ENCODE peak calls at places on chromosomes 7 and 10, in seven cellular contexts. H, Y, W, B, R, E and D are unnamed samples.

GRCh38 chr7:48004598-48004997 is 24.3 kb downstream of the SUN3 start:
- DNase-seq in H (no peak), Y (no peak), W (no peak), B (no peak), R (no peak), E (no peak), D (no peak)

GRCh38 chr10:31664803-31665202 is 263.8 kb downstream of the ARHGAP12 start:
- DNase-seq in H (no peak), Y (no peak), W (no peak), B (no peak), R (no peak), E (no peak), D (no peak)

GRCh38 chr10:70656489-70656888 is 15.8 kb upstream of the ADAMTS14 start:
- DNase-seq in H (no peak), Y (peak; percentile 95), W (no peak), B (no peak), R (no peak), E (peak; percentile 98), D (no peak)

GRCh38 chr7:48083114-48083830 is 5.8 kb upstream of the UPP1 start:
- DNase-seq in H (no peak), Y (peak; percentile 82), W (no peak), B (no peak), R (no peak), E (peak; percentile 92), D (no peak)

GRCh38 chr10:29345144-29345892 is 56.4 kb downstream of the LYZL1 start:
- DNase-seq in H (no peak), Y (no peak), W (no peak), B (no peak), R (no peak), E (no peak), D (no peak)

GRCh38 chr10:126110434-126110833 is 214.1 kb downstream of the FANK1 start:
- DNase-seq in H (no peak), Y (peak; percentile 70), W (no peak), B (no peak), R (no peak), E (peak; percentile 60), D (no peak)

GRCh38 chr10:1107679-1108078 is 51.5 kb downstream of the WDR37 start:
- DNase-seq in H (no peak), Y (no peak), W (no peak), B (no peak), R (no peak), E (no peak), D (no peak)

GRCh38 chr7:74267756-74268565 is 13.8 kb upstream of the RFC2 start:
- DNase-seq in H (no peak), Y (peak; percentile 48), W (no peak), B (no peak), R (no peak), E (no peak), D (no peak)

GRCh38 chr7:157652954-157653826 is 316.4 kb downstream of the DNAJB6 start:
- DNase-seq in H (no peak), Y (no peak), W (no peak), B (peak; percentile 67), R (peak; percentile 46), E (no peak), D (no peak)
- H3K9me3 ChIP-seq in H (no peaks in the 10 kb centered on the region), Y (no peaks in the 10 kb centered on the region), W (no peaks in the 10 kb centered on the region), B (no peaks in the 10 kb centered on the region), R (no peaks in the 10 kb centered on the region), E (peaks cover 54% of the 10 kb centered on the region), D (no peaks in the 10 kb centered on the region)

GRCh38 chr7:84196007-84196551 is 1.5 kb upstream of the SEMA3A start:
- DNase-seq in H (no peak), Y (peak; percentile 66), W (no peak), B (no peak), R (no peak), E (peak; percentile 77), D (no peak)

GRCh38 chr7:84194484-84195260 is at the start of gene SEMA3A:
- DNase-seq in H (no peak), Y (peak; percentile 80), W (peak; percentile 22), B (no peak), R (no peak), E (peak; percentile 94), D (no peak)

GRCh38 chr7:84191842-84192241 is 2.7 kb downstream of the SEMA3A start:
- DNase-seq in H (no peak), Y (no peak), W (no peak), B (no peak), R (no peak), E (peak; percentile 54), D (no peak)

GRCh38 chr7:84195295-84196006 is 862 bp upstream of the SEMA3A start:
- DNase-seq in H (no peak), Y (no peak), W (no peak), B (no peak), R (no peak), E (no peak), D (no peak)

GRCh38 chr7:84193787-84194186 is 802 bp downstream of the SEMA3A start:
- DNase-seq in H (no peak), Y (no peak), W (no peak), B (no peak), R (no peak), E (no peak), D (no peak)
- H3K27ac ChIP-seq in H (no peak overlapping the region), Y (peak overlapping the region; percentile 90), W (no peak overlapping the region), B (peak overlapping the region; percentile 68), R (no peak overlapping the region), E (peak overlapping the region; percentile 66), D (no peak overlapping the region)

DNA sequence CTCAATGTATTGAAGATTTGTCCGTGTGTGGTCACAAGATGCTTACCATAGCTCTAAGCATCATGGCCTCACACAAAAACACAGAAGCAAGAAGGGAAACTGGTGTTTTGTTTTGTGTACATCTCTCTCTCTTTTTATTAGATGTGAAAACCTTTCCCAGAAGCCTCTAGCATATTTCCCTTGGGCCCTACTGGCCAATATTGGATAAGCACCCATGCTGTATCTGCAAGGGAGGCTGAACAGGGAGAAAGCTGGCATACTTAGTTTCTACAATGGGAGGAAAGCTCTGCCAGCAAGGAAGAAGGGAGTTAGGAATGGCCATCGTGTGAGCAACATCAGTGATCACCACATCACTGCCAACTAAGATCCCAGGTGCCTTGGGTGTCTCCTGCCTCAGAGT is 9.6 kb upstream of the NAMPT start:
- DNase-seq in H (no peak), Y (no peak), W (no peak), B (no peak), R (no peak), E (no peak), D (no peak)
- TF ChIP-seq CTCF in H (no peak), Y (no peak), W (no peak), B (no peak), R (no peak), E (peak; percentile 6), D (no peak)

GRCh38 chr7:56256108-56256507 is 139.9 kb upstream of the NUPR2 start:
- DNase-seq in H (no peak), Y (no peak), W (no peak), B (no peak), R (no peak), E (no peak), D (no peak)
- H3K9me3 ChIP-seq in H (no peaks in the 10 kb centered on the region), Y (no peaks in the 10 kb centered on the region), W (no peaks in the 10 kb centered on the region), B (peaks cover 25% of the 10 kb centered on the region), R (no peaks in the 10 kb centered on the region), E (peaks cover 22% of the 10 kb centered on the region), D (no peaks in the 10 kb centered on the region)

DNA sequence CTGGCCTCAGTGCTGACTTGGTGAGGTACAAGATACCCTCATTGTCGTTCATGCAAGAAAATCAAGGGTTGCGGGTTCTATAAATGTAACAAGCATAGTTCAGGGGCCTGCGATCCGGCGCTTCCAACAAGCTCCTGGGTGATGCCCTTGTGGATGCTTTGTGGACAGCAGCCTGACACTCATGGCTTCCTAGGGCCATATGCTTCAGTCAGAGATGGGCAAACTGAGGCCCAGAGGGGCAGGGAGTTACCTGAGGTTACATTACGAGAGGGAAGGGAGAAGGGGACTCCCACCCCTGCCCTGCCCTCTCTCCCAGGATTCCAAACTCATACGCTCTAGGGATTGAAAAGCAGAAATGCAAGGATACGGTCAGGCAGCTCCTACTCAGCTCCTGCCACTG is 296.3 kb upstream of the ZMIZ1 start:
- DNase-seq in H (no peak), Y (no peak), W (peak; percentile 6), B (no peak), R (no peak), E (no peak), D (no peak)
- H3K27ac ChIP-seq in H (no peak overlapping the region), Y (no peak overlapping the region), W (no peak overlapping the region), B (peak overlapping the region; percentile 65), R (peak overlapping the region; percentile 17), E (no peak overlapping the region), D (no peak overlapping the region)

DNA sequence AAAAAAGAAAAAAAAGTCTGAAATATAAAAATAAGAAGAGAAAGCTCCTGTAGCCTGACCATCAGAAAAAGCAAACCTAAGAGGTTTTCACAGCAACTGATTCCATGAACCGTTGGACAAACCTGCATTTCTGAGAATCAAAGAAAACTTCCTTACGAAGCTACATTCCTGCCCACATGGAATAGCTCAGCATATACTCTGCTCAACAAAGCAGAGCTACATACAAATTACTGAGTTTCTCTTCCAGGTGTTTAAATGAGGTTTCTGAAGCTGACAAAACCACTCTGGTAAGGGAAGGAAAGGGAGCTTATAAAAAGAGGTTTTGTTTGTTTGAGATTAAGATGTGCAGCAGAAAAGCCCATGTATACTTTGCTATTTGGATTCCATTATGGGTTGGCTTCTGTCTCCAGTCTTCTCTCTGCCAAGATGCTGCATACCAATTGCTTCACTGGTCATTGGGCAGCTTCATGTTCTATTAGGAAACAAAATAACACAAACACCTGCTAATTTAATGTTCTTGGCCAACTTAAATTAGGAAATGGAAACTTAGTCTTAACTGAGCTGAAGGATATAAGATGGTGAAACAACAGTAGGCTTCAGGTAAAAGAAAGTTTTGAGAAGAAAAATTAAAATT is 314.1 kb downstream of the LRRTM3 start:
- DNase-seq in H (no peak), Y (no peak), W (no peak), B (no peak), R (no peak), E (no peak), D (no peak)
- TF ChIP-seq CTCF in H (no peak), Y (no peak), W (no peak), B (no peak), R (no peak), E (no peak), D (no peak)

GRCh38 chr7:57210871-57211270 is 78.6 kb upstream of the ZNF479 start:
- DNase-seq in H (no peak), Y (no peak), W (no peak), B (peak; percentile 27), R (no peak), E (no peak), D (no peak)
- H3K9me3 ChIP-seq in H (no peaks in the 10 kb centered on the region), Y (peaks cover 5% of the 10 kb centered on the region), W (no peaks in the 10 kb centered on the region), B (peaks cover 68% of the 10 kb centered on the region), R (no peaks in the 10 kb centered on the region), E (peaks cover 26% of the 10 kb centered on the region), D (peaks cover 23% of the 10 kb centered on the region)